ENCODE peak calls at places on chromosomes 6 and 20, in four cellular contexts. Y is HepG2, M is K562, J is SK-N-SH. X is an unnamed sample.

GRCh38 chr6:148887181-148887580 is 140.4 kb downstream of the UST start:
- DNase-seq in Y (no peak), M (no peak), J (no peak), X (no peak)

GRCh38 chr6:166750125-166750793 is 123.2 kb upstream of the RPS6KA2 start:
- DNase-seq in Y (no peak), M (no peak), J (no peak), X (no peak)

GRCh38 chr6:153096031-153096430 is 35.1 kb downstream of the RGS17 start:
- DNase-seq in Y (no peak), M (no peak), J (no peak), X (no peak)

GRCh38 chr6:136959471-136959891 is 37.4 kb downstream of the SLC35D3 start:
- DNase-seq in Y (no peak), M (no peak), J (peak; percentile 36), X (no peak)

GRCh38 chr6:112330071-112330876 is 16.9 kb upstream of the RFPL4B start:
- DNase-seq in Y (no peak), M (no peak), J (no peak), X (no peak)

GRCh38 chr6:111951439-111952140 is 78.3 kb upstream of the FYN start:
- DNase-seq in Y (no peak), M (no peak), J (no peak), X (no peak)

GRCh38 chr6:13624871-13625288 is 9.7 kb downstream of the NOL7 start:
- DNase-seq in Y (peak; percentile 65), M (peak; percentile 58), J (peak; percentile 53), X (peak; percentile 47)

GRCh38 chr6:136114661-136115060 is 135.4 kb downstream of the MTFR2 start:
- DNase-seq in Y (no peak), M (no peak), J (no peak), X (no peak)

GRCh38 chr6:3379482-3380060 is 77.3 kb downstream of the SLC22A23 start:
- DNase-seq in Y (peak; percentile 72), M (no peak), J (no peak), X (no peak)

GRCh38 chr6:16762547-16763477 is 1.6 kb upstream of the ATXN1 start:
- DNase-seq in Y (peak; percentile 82), M (peak; percentile 65), J (peak; percentile 61), X (peak; percentile 83)

GRCh38 chr20:4112490-4113420 is 97.4 kb upstream of the RNF24 start:
- DNase-seq in Y (no peak), M (no peak), J (peak; percentile 42), X (no peak)

GRCh38 chr6:26156105-26156849 is 69.0 kb downstream of the HFE start:
- DNase-seq in Y (peak; percentile 88), M (peak; percentile 97), J (peak; percentile 88), X (peak; percentile 73)

GRCh38 chr6:36319436-36319762 is 17.3 kb downstream of the BNIP5 start:
- DNase-seq in Y (no peak), M (no peak), J (no peak), X (no peak)

GRCh38 chr6:57283096-57283495 is 34.3 kb upstream of the PRIM2 start:
- DNase-seq in Y (no peak), M (no peak), J (no peak), X (no peak)

GRCh38 chr6:5213851-5214507 is 46.8 kb downstream of the LYRM4 start:
- DNase-seq in Y (no peak), M (no peak), J (no peak), X (no peak)

GRCh38 chr20:19915111-19915798 is 101.9 kb upstream of the NAA20 start:
- DNase-seq in Y (no peak), M (no peak), J (no peak), X (no peak)

GRCh38 chr6:122020588-122021271 is 378.7 kb upstream of the HSF2 start:
- DNase-seq in Y (no peak), M (no peak), J (no peak), X (no peak)

GRCh38 chr6:56297022-56297995 is 49.9 kb upstream of the COL21A1 start:
- DNase-seq in Y (no peak), M (no peak), J (no peak), X (no peak)

GRCh38 chr6:151493495-151494234 is at the start of gene CCDC170:
- DNase-seq in Y (peak; percentile 61), M (no peak), J (peak; percentile 69), X (no peak)

GRCh38 chr6:65259080-65259479 is 447.9 kb downstream of the EYS start:
- DNase-seq in Y (peak; percentile 11), M (no peak), J (no peak), X (no peak)

GRCh38 chr6:33770116-33770832 is 18.7 kb downstream of the LEMD2 start:
- DNase-seq in Y (no peak), M (no peak), J (no peak), X (no peak)

GRCh38 chr6:119147101-119148053 is 68.9 kb upstream of the FAM184A start:
- DNase-seq in Y (peak; percentile 92), M (peak; percentile 89), J (no peak), X (peak; percentile 96)

GRCh38 chr6:37988696-37989095 is 169.2 kb downstream of the ZFAND3 start:
- DNase-seq in Y (no peak), M (no peak), J (no peak), X (no peak)

GRCh38 chr20:46967647-46968046 is 73.0 kb downstream of the EYA2 start:
- DNase-seq in Y (peak; percentile 28), M (no peak), J (peak; percentile 37), X (no peak)

GRCh38 chr6:34447915-34448314 is 18.0 kb upstream of the PACSIN1 start:
- DNase-seq in Y (no peak), M (peak; percentile 55), J (no peak), X (no peak)

GRCh38 chr6:17596085-17596484 is 4.0 kb upstream of the FAM8A1 start:
- DNase-seq in Y (no peak), M (no peak), J (no peak), X (no peak)

GRCh38 chr6:135215563-135215962 is 34.5 kb downstream of the MYB start:
- DNase-seq in Y (no peak), M (no peak), J (no peak), X (no peak)

GRCh38 chr6:41846666-41847237 is 48.4 kb downstream of the USP49 start:
- DNase-seq in Y (peak; percentile 93), M (peak; percentile 75), J (peak; percentile 70), X (peak; percentile 68)
- TF ChIP-seq ELF1 in Y (peak; percentile 20), M (no peak), J (no peak), X (no peak)

GRCh38 chr6:11244387-11245126 is 12.1 kb upstream of the NEDD9 start:
- DNase-seq in Y (no peak), M (no peak), J (no peak), X (no peak)

GRCh38 chr6:11243861-11244260 is 11.4 kb upstream of the NEDD9 start:
- DNase-seq in Y (no peak), M (no peak), J (no peak), X (no peak)

GRCh38 chr6:11241154-11241792 is 8.8 kb upstream of the NEDD9 start:
- DNase-seq in Y (no peak), M (no peak), J (no peak), X (no peak)

GRCh38 chr6:11241793-11242201 is 9.3 kb upstream of the NEDD9 start:
- DNase-seq in Y (peak; percentile 86), M (peak; percentile 32), J (no peak), X (no peak)

DNA sequence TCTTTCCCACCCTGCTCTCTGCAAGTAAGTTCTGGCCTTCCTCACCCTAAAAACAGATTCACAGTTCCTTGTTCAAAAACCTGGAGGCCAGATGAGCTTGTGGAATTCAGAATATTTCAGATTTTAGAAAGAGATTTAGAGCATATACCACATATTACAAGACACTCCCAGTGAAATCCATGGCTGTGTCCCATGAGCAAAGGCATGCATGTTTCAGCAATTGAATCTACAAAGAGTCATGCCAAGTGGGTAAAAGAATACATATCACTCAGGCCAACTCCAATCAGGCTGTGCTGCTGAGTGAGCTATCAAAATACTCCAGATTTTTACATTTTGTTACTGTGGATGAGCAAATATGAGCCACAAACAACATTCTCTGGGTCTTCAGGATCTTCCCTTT is 10.2 kb upstream of the NEDD9 start:
- DNase-seq in Y (no peak), M (no peak), J (no peak), X (no peak)
- TF ChIP-seq ELF1 in Y (no peak), M (no peak), J (no peak), X (no peak)

DNA sequence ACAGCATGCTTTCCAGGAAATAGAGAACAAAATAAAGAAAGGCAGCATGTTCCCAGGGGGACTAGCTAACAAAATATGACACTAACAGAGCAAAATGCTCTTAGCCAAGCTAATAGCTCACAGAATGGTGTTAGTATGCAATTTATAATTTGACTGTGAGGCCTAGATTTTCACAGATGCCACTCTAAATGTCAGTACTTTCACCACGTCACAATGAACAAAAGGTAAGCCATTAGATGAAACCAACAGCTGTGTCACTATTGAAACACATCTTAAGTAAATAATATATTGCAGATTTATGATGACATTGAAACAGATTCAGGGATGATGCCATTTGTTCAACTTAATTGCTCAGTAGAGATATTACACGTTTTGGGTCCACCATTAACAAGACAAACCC is 85.4 kb upstream of the KHDRBS2 start:
- DNase-seq in Y (no peak), M (no peak), J (no peak), X (no peak)
- TF ChIP-seq ELF1 in Y (no peak), M (no peak), J (no peak), X (no peak)

DNA sequence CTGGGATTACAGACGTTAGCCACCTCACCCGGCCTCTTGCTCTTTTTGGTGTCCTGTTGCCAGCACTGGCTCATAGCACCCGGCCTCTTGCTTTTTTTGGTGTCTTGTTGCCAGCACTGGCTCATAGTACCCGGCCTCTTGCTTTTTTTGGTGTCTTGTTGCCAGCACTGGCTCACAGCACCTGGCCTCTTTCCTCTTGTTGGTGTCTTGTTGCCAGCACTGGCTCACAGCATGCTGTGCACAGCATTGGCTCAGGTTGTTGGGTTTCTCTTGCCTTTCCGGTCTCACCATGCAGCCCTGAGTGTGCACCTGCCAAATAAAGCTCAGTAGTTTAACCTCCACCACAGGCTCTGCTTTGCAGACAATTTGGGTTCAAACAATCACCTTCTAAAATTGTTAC is 208.2 kb downstream of the THBS2 start:
- DNase-seq in Y (no peak), M (no peak), J (no peak), X (no peak)
- TF ChIP-seq ELF1 in Y (no peak), M (no peak), J (no peak), X (no peak)

GRCh38 chr6:54440549-54440948 is 132.3 kb downstream of the TINAG start:
- DNase-seq in Y (no peak), M (no peak), J (no peak), X (no peak)

GRCh38 chr6:54441020-54441419 is 132.8 kb downstream of the TINAG start:
- DNase-seq in Y (no peak), M (no peak), J (no peak), X (no peak)

GRCh38 chr6:54441687-54442248 is 133.5 kb downstream of the TINAG start:
- DNase-seq in Y (no peak), M (no peak), J (no peak), X (no peak)

GRCh38 chr6:54448617-54449016 is 140.4 kb downstream of the TINAG start:
- DNase-seq in Y (no peak), M (no peak), J (no peak), X (no peak)

GRCh38 chr6:54445207-54445606 is 137.0 kb downstream of the TINAG start:
- DNase-seq in Y (no peak), M (no peak), J (no peak), X (no peak)
- TF ChIP-seq ELF1 in Y (no peak), M (no peak), J (no peak), X (no peak)